ENCODE peak calls at places on chromosomes 11 and 22, in five cellular contexts. B is GM03348; I is T follicular helper cell; A is naive thymus-derived CD4-positive, alpha-beta T cell; U is A549. S is an unnamed sample.

GRCh38 chr22:43396934-43397457 is 14.8 kb upstream of the MPPED1 start:
- DNase-seq in U (no peak), A (no peak), B (no peak), I (no peak), S (no peak)

GRCh38 chr11:39374963-39375698 is 2084.3 kb downstream of the LRRC4C start:
- DNase-seq in I (no peak), B (peak), A (no peak), U (peak), S (peak)

GRCh38 chr11:45673441-45673840 is 8.0 kb upstream of the CHST1 start:
- DNase-seq in A (no peak), B (no peak), U (no peak), I (no peak), S (no peak)

GRCh38 chr11:72775288-72776110 is 18.3 kb downstream of the STARD10 start:
- DNase-seq in B (no peak), I (no peak), A (no peak), U (no peak), S (no peak)

GRCh38 chr22:23756891-23757290 is 2.7 kb upstream of the VPREB3 start:
- DNase-seq in U (no peak), I (no peak), A (no peak), B (no peak), S (no peak)

GRCh38 chr11:76770642-76771445 is 12.3 kb upstream of the TSKU start:
- DNase-seq in U (peak), A (no peak), I (no peak), B (peak), S (no peak)

GRCh38 chr11:98107736-98108135 is 913.0 kb upstream of the CNTN5 start:
- DNase-seq in I (no peak), B (no peak), A (no peak), U (no peak), S (no peak)

GRCh38 chr11:92702037-92702436 is 267.4 kb upstream of the MTNR1B start:
- DNase-seq in I (no peak), U (no peak), A (no peak), B (no peak), S (no peak)

GRCh38 chr11:44793350-44794090 is 66.8 kb downstream of the TSPAN18 start:
- DNase-seq in B (no peak), A (no peak), U (no peak), I (no peak), S (no peak)

GRCh38 chr11:69435161-69435990 is 46.1 kb upstream of the LINC01488 start:
- DNase-seq in A (no peak), U (no peak), B (no peak), I (no peak), S (no peak)